ENCODE peak calls at places on chromosomes 4 and X, in nine cellular contexts. D, I, L, H, S, A, M, E and G are unnamed samples.

GRCh38 chrX:373641-374471 is 12.9 kb downstream of the PPP2R3B start:
- DNase-seq in E (no peak), H (no peak), S (no peak), A (no peak), L (no peak), D (peak), I (no peak), M (peak), G (no peak)

GRCh38 chr4:5619913-5620625 is 88.3 kb downstream of the EVC2 start:
- DNase-seq in D (no peak), A (no peak), M (no peak), E (no peak), S (no peak), H (peak), I (peak), L (no peak), G (no peak)

GRCh38 chr4:122584517-122584916 is 36.3 kb downstream of the IL21 start:
- DNase-seq in E (no peak), S (no peak), L (no peak), M (no peak), I (no peak), H (peak), A (no peak), D (no peak), G (no peak)

GRCh38 chr4:100933628-100934027 is 413.7 kb downstream of the PPP3CA start:
- DNase-seq in H (no peak), M (no peak), I (no peak), S (no peak), L (no peak), A (no peak), E (no peak), D (no peak), G (no peak)

GRCh38 chrX:95065151-95065550 is 1391.1 kb downstream of the FAM133A start:
- DNase-seq in A (no peak), L (no peak), S (no peak), H (no peak), E (no peak), D (no peak), I (no peak), M (no peak), G (no peak)

GRCh38 chrX:134470013-134470412 is 10.0 kb downstream of the HPRT1 start:
- DNase-seq in S (no peak), L (no peak), D (no peak), M (no peak), I (no peak), A (no peak), H (no peak), E (no peak), G (no peak)

GRCh38 chr4:41424541-41424940 is 113.4 kb upstream of the LIMCH1 start:
- DNase-seq in S (no peak), L (no peak), I (no peak), H (no peak), E (no peak), M (no peak), D (no peak), A (no peak), G (no peak)

GRCh38 chrX:97030463-97030862 is 146.8 kb downstream of the RPA4 start:
- DNase-seq in A (no peak), H (no peak), D (no peak), S (no peak), M (no peak), I (no peak), L (no peak), E (no peak), G (no peak)

DNA sequence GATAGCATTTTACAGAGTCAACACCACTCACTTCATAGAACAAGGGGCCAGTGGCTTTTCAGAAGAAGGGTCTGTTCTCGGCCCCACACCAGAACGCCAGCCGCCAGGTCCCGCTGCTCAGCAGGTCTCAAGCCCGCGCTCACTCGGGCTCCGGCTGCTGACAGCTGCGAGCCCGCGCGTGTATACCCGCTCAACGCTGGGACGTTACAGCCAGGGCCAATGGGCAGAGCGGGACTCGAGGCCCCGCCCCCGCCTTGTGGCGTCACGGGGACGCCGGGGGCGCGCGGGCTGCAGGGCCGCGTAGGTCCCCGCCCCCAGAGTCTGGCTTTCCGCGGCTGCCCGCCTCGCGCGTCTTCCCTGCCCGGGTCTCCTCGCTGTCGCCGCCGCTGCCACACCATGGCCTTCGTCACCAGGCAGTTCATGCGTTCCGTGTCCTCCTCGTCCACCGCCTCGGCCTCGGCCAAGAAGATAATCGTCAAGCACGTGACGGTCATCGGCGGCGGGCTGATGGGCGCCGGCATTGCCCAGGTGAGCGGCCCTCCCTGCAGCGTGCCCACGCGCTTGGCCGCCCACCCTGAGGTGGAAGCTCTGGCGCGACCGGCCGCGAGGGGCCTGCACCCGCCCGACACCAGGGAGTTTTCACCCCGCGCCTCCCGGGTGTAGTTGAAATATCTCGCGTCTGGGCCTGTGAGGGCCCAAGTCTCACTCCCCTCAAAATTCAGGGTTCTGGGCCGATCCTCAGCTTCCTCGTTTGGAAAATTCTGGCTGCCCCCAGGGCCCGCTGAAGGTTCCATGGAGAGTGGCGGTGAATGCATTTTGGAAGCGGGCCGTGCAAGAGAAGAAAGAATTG is at the start of gene HADH:
- DNase-seq in D (peak), M (peak), I (peak), S (peak), H (peak), A (peak), E (peak), L (peak), G (peak)
- TF ChIP-seq POLR2A in D (peak), M (no peak), I (no peak), S (peak), H (peak), A (peak), E (peak), L (peak), G (peak)

GRCh38 chr4:104491396-104491821 is 3.3 kb downstream of the CXXC4 start:
- DNase-seq in S (no peak), E (no peak), D (peak), H (peak), A (peak), I (peak), M (peak), L (peak), G (peak)

GRCh38 chr4:104494161-104494560 is 533 bp downstream of the CXXC4 start:
- DNase-seq in E (no peak), I (no peak), D (no peak), H (no peak), A (no peak), M (no peak), L (no peak), S (no peak), G (no peak)

GRCh38 chr4:104493071-104493831 is 1.4 kb downstream of the CXXC4 start:
- DNase-seq in H (no peak), I (no peak), L (no peak), A (no peak), D (no peak), S (no peak), E (no peak), M (no peak), G (no peak)

GRCh38 chr4:104491826-104492771 is 2.6 kb downstream of the CXXC4 start:
- DNase-seq in M (peak), A (no peak), L (no peak), I (no peak), E (no peak), D (peak), S (no peak), H (no peak), G (no peak)

GRCh38 chr4:104494822-104495559 is at the start of gene CXXC4:
- DNase-seq in M (peak), E (peak), D (peak), I (peak), L (peak), A (peak), H (peak), S (peak), G (peak)
- TF ChIP-seq POLR2A in M (no peak), E (peak), D (no peak), I (no peak), L (no peak), A (no peak), H (no peak), S (no peak), G (no peak)

GRCh38 chr4:86934772-86935498 is at the start of gene AFF1:
- DNase-seq in S (peak), D (peak), L (peak), A (peak), H (peak), M (peak), I (peak), E (peak), G (peak)

GRCh38 chr4:86935499-86935832 is 655 bp downstream of the AFF1 start:
- DNase-seq in M (no peak), H (peak), D (no peak), A (no peak), L (peak), I (no peak), E (no peak), S (peak), G (no peak)

GRCh38 chr4:86939123-86939522 is 4.3 kb downstream of the AFF1 start:
- DNase-seq in I (no peak), S (no peak), L (no peak), A (no peak), E (no peak), H (peak), M (no peak), D (no peak), G (no peak)

GRCh38 chr4:86934147-86934771 is 552 bp upstream of the AFF1 start:
- DNase-seq in H (peak), A (no peak), M (no peak), S (no peak), L (no peak), I (peak), E (no peak), D (no peak), G (no peak)

GRCh38 chr4:86935833-86936721 is 1.3 kb downstream of the AFF1 start:
- DNase-seq in I (peak), L (peak), M (peak), S (peak), A (peak), E (peak), D (peak), H (peak), G (peak)
- TF ChIP-seq POLR2A in I (no peak), L (peak), M (no peak), S (peak), A (peak), E (no peak), D (peak), H (no peak), G (peak)

DNA sequence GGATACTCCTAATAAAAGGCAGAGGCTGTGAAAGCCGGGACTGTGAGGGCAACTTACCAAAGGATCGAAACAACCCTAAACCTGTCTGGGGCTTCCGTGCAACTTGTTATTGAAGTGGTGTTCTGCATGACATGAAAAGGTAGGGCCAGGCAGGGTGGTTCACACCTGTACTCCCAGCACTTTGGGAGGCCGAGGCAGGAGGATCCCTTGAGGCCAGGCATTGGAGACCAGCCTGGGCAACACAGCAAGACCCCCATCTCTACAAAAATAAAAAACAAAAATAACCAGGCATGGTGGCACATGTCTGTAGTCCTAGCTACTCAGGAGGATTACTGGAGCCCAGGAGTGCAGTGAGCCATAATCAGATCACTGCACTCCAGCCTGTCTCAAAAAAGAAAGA is 12.3 kb downstream of the CASP3 start:
- DNase-seq in D (no peak), H (no peak), I (no peak), M (no peak), E (no peak), S (no peak), L (no peak), A (no peak), G (no peak)
- TF ChIP-seq POLR2A in D (no peak), H (no peak), I (no peak), M (no peak), E (no peak), S (no peak), L (no peak), A (no peak), G (no peak)

GRCh38 chr4:94758141-94758699 is 465 bp downstream of the BMPR1B start:
- DNase-seq in H (no peak), S (no peak), I (no peak), L (peak), D (no peak), M (peak), E (no peak), A (no peak), G (no peak)

GRCh38 chr4:94758700-94759399 is 1.1 kb downstream of the BMPR1B start:
- DNase-seq in I (no peak), E (no peak), M (peak), A (no peak), L (no peak), S (no peak), H (no peak), D (no peak), G (no peak)

GRCh38 chr4:94759767-94760211 is 2.0 kb downstream of the BMPR1B start:
- DNase-seq in H (no peak), I (no peak), S (no peak), A (no peak), L (no peak), D (no peak), M (no peak), E (no peak), G (no peak)

GRCh38 chr4:94762326-94762725 is 4.6 kb downstream of the BMPR1B start:
- DNase-seq in E (no peak), L (no peak), H (peak), D (no peak), I (no peak), M (no peak), S (no peak), A (no peak), G (no peak)

DNA sequence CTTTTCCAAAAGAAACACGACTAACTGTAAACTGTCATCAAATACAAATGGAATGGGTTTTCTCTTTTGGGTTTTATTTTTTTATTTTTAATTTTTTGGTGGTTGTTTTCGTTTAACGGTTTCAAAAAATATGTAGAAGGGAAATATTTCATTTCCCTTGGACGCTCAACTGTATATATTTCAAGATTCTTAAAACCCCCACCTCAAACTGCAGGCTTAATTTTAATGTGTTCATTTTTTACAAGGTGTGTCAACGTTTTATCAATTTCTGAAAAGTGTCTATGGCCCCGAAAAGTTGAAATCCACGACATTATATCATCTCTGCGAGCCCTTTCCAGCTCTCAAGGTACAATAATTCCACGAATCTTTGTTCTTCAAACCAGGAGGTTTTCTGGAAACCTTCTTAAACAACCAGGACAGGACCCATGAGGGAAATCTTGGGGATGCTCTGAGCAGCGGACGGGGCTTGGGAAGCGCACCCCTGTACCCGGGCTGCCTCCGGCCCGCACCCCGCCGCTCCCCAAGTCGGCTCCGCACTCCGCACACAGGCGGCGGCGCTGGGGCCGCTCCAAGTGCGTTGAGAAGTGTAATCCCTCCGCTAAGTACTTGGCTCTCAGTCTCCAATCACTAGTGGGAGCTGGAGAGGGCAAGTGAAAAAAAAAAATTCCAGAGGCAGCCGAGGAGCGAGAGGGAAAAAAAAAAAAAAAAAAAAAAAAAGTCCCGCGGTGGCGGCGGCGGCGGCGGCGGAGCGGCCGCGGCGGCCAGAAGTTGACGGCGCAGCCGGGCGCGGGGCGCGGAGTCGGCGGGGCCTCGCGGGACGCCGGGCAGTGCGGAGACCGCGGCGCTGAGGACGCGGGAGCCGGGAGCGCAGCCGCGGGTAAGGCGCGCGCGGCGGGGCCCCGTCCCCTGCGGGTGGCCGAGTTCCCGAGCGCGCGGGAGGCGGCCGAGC is at the start of gene BMPR1B:
- DNase-seq in M (peak), S (no peak), D (no peak), I (no peak), A (no peak), E (no peak), L (peak), H (no peak), G (no peak)
- TF ChIP-seq POLR2A in M (no peak), S (no peak), D (peak), I (no peak), A (no peak), E (no peak), L (no peak), H (no peak), G (no peak)

DNA sequence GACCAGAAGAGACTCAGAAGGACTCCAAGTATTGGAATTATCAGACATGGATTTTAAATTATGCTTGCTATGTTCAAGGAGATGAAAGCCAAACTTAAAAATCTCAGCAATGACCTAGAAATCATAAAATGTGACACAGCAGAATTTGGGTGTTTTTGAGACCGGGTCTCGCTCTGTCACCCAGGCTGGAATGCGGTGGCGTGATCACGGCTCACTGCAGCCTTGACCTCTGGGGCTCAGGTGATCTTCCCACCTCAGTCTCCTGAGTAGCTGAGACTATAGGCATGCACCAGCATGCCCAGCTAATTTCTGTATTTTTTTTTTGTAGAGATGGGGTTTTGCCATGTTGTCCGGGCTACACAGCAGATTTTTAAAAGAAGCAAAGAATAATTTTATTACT is 12.7 kb downstream of the TAB3 start:
- DNase-seq in I (no peak), L (no peak), H (no peak), A (no peak), D (no peak), M (peak), S (no peak), E (no peak), G (no peak)
- TF ChIP-seq POLR2A in I (no peak), L (no peak), H (no peak), A (no peak), D (no peak), M (no peak), S (no peak), E (no peak), G (no peak)

DNA sequence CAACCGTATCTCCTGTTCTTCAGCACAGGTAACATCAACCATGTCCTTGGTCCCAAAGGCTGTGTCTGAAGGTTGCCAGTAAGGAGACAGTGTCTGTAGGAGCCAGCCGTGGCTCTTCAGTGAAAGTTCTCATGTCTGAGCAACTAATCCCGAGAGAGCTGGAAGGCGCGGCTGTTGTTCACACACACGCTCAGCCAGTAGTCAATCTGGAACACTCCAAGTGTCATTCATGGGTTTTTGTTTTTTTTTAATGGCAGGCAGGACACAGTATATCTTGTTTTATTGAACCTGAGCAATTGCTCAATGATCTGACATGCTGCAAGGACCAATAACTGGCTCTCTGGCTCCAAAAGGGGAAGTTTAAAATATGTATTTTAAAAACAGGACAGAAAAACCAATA is 48.4 kb upstream of the MAP3K15 start:
- DNase-seq in E (no peak), D (no peak), M (no peak), S (no peak), A (no peak), L (no peak), H (peak), I (no peak), G (no peak)
- TF ChIP-seq POLR2A in E (no peak), D (no peak), M (no peak), S (no peak), A (no peak), L (no peak), H (no peak), I (no peak), G (no peak)

GRCh38 chrX:2342281-2342688 is 158.5 kb downstream of the DHRSX start:
- DNase-seq in E (no peak), H (no peak), I (peak), M (no peak), D (no peak), L (no peak), S (no peak), A (no peak), G (no peak)
- TF ChIP-seq POLR2A in E (no peak), H (no peak), I (no peak), M (no peak), D (no peak), L (no peak), S (no peak), A (no peak), G (no peak)

GRCh38 chrX:40098264-40099045 is 697 bp upstream of the BCOR start:
- DNase-seq in D (peak), H (peak), S (no peak), L (no peak), E (no peak), I (peak), A (no peak), M (peak), G (no peak)
- TF ChIP-seq POLR2A in D (no peak), H (peak), S (no peak), L (no peak), E (no peak), I (no peak), A (peak), M (no peak), G (no peak)